ENCODE peak calls at places on chromosomes 4 and X, in nine cellular contexts. S is MM.1S, F is GM23338, V is mammary epithelial cell, O is GM23248, L is DND-41, X is hepatocyte, B is fibroblast of lung, M is A673. T is an unnamed sample.

GRCh38 chrX:104864296-104864695 is 298.3 kb downstream of the IL1RAPL2 start:
- DNase-seq in S (no peak), F (no peak), V (no peak), O (no peak), L (no peak), X (no peak), B (peak; percentile 47), M (no peak), T (peak; percentile 52)

GRCh38 chr4:73852771-73853170 is 325 bp upstream of the PF4V1 start:
- DNase-seq in S (no peak), F (no peak), V (no peak), O (no peak), L (no peak), X (no peak), B (no peak), M (no peak), T (no peak)

GRCh38 chrX:130893356-130894085 is 9.5 kb downstream of the ENOX2 start:
- DNase-seq in S (no peak), F (no peak), V (no peak), O (no peak), L (no peak), X (no peak), B (no peak), M (no peak), T (no peak)

GRCh38 chr4:1631136-1631535 is 53.0 kb downstream of the FAM53A start:
- DNase-seq in S (no peak), F (no peak), V (no peak), O (no peak), L (no peak), X (no peak), B (no peak), M (no peak), T (no peak)

GRCh38 chrX:133776072-133776471 is 209.3 kb downstream of the GPC3 start:
- DNase-seq in S (no peak), F (peak; percentile 68), V (no peak), O (no peak), L (peak; percentile 65), X (no peak), B (no peak), M (peak; percentile 44), T (peak; percentile 49)

GRCh38 chrX:56107320-56107719 is 124.8 kb upstream of the KLF8 start:
- DNase-seq in S (no peak), F (no peak), V (no peak), O (no peak), L (no peak), X (no peak), B (no peak), M (no peak), T (no peak)

GRCh38 chr4:95165926-95166524 is 382.7 kb downstream of the UNC5C start:
- DNase-seq in S (peak; percentile 50), F (peak; percentile 89), V (peak; percentile 54), O (peak; percentile 81), L (peak; percentile 66), X (peak; percentile 87), B (peak; percentile 68), M (peak; percentile 56), T (peak; percentile 72)

GRCh38 chrX:104285201-104285600 is 30.5 kb upstream of the ESX1 start:
- DNase-seq in S (no peak), F (no peak), V (no peak), O (no peak), L (no peak), X (no peak), B (peak; percentile 54), M (no peak), T (no peak)

GRCh38 chr4:1520145-1520661 is 114.0 kb upstream of the NKX1-1 start:
- DNase-seq in S (no peak), F (peak; percentile 40), V (no peak), O (no peak), L (no peak), X (no peak), B (no peak), M (no peak), T (no peak)

GRCh38 chr4:184479516-184479950 is 5.2 kb upstream of the IRF2 start:
- DNase-seq in S (no peak), F (no peak), V (no peak), O (peak; percentile 11), L (no peak), X (no peak), B (no peak), M (no peak), T (no peak)

GRCh38 chr4:156614536-156614935 is 357.1 kb downstream of the PDGFC start:
- DNase-seq in S (no peak), F (no peak), V (no peak), O (no peak), L (no peak), X (no peak), B (no peak), M (no peak), T (no peak)

GRCh38 chrX:19628006-19628575 is 112.8 kb upstream of the MAP3K15 start:
- DNase-seq in S (no peak), F (no peak), V (no peak), O (peak; percentile 10), L (no peak), X (no peak), B (peak; percentile 54), M (no peak), T (no peak)

DNA sequence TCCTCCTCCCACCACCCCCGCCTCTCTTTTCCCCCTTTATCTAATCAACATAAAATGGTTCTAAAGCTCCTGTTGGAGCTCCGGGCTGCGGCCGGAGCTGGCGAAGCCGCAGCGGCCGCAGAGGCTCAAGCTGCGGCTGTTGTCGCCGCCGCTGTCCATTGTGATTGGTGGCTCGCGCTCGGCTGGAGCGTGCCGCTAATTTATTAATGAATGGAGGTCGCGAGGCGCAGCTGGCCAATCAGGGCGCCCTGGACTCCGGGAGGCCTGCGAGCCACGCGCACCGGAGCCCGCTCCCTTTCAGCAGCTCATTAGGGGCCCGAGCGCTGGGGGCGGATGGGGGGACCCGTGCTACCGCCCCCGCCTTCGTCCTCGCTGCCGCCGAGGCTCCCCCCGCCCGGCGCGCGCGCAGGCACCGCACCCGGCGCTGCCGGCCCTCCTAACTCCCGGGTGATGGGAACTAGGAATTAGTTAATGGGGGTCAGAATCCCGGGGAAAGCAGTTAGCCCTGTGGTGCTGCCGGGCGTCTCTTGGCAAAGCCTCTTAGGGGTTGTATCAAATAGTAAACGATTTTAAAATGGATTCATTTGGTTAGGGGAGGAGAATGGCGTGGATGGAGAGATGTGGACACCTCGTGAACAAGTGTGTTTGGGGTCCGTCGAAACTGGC is 554 bp upstream of the NEUROG2 start:
- DNase-seq in S (peak; percentile 54), F (peak; percentile 85), V (no peak), O (no peak), L (no peak), X (no peak), B (no peak), M (no peak), T (no peak)
- TF ChIP-seq EZH2 in S (no peak), F (peak; percentile 83), V (no peak), O (peak; percentile 47), L (no peak), X (peak; percentile 99), B (no peak), M (peak; percentile 74), T (peak; percentile 90)

DNA sequence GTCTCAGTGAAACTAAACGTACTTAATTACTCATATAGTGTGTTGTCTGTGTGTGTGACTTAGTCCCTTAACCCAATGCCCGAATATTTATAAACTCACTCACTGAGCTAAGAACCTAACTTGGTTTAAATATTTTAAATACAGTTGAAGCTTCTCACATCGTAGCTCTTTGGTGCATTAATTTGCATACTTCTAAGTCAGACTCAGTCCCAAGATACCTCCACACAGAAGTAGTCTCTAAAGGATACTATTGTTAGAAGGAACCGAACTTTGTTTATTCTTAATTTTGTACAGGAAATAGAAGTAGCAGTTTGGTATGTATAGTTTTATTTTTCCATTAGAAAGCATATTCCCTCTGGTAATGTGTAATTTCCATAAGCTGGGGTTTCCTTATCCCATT is 54.0 kb upstream of the NKAP start:
- DNase-seq in S (peak; percentile 46), F (no peak), V (no peak), O (no peak), L (no peak), X (no peak), B (no peak), M (no peak), T (no peak)
- TF ChIP-seq EZH2 in S (no peak), F (peak; percentile 27), V (no peak), O (no peak), L (no peak), X (no peak), B (no peak), M (no peak), T (no peak)

GRCh38 chr4:187236491-187236890 is 512.8 kb upstream of the FAT1 start:
- DNase-seq in S (no peak), F (no peak), V (peak; percentile 39), O (peak; percentile 52), L (no peak), X (peak; percentile 46), B (peak; percentile 79), M (peak; percentile 4), T (peak; percentile 71)

GRCh38 chr4:187227907-187228699 is 504.4 kb upstream of the FAT1 start:
- DNase-seq in S (no peak), F (no peak), V (peak; percentile 53), O (no peak), L (no peak), X (peak; percentile 16), B (no peak), M (no peak), T (peak; percentile 58)

GRCh38 chr4:187235456-187236170 is 512.0 kb upstream of the FAT1 start:
- DNase-seq in S (no peak), F (no peak), V (no peak), O (no peak), L (no peak), X (no peak), B (peak; percentile 3), M (peak; percentile 68), T (peak; percentile 1)

GRCh38 chr4:187232796-187233195 is 509.1 kb upstream of the FAT1 start:
- DNase-seq in S (no peak), F (no peak), V (no peak), O (no peak), L (no peak), X (no peak), B (no peak), M (no peak), T (no peak)

GRCh38 chr4:187232201-187232600 is 508.5 kb upstream of the FAT1 start:
- DNase-seq in S (no peak), F (no peak), V (peak; percentile 56), O (no peak), L (no peak), X (no peak), B (no peak), M (no peak), T (no peak)
- TF ChIP-seq EZH2 in S (no peak), F (no peak), V (no peak), O (no peak), L (no peak), X (no peak), B (no peak), M (no peak), T (no peak)

DNA sequence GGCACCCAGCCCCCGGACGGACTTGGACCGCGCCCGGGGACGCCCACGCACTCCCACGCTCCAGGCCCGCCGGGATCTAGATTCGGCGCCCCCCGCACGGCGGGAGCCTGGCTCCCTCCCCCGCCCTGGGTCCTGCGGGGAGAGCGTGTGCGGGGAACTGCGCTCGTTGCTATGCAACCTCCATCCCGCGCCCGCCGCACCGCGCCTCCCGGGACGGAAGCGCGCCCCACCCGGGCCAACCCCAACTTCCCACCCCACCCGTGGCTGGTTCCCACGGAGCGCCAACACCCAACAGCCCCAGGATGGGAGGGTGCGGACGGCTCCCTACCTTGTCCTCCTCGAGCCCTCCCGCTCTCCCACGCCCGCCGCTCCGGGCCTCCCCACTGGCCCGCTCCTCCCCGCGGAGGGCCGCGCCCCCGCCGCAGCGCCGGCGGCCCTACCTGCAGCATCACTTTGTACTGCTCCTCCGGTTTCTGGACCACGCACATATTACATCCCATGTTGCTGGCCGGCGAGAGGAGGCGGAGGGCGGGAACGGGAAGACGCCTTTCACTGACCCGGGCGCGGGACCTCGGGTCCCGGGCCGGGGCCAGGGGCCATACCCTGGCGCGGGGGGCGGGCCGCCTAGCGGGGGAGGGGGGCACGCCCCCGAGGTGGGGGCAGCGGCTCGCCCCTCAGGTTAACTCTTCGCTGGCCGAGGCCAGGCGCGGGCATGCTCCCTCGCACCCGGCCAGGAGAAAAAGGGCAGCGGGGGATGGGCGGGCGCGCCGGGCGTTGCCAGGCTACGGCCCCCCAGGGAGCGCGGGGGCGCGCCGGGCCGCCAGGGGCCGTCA is at the start of gene PDZD4:
- DNase-seq in S (no peak), F (peak; percentile 53), V (no peak), O (peak; percentile 9), L (no peak), X (no peak), B (no peak), M (no peak), T (no peak)
- TF ChIP-seq EZH2 in S (no peak), F (no peak), V (peak; percentile 66), O (peak; percentile 90), L (no peak), X (peak; percentile 72), B (peak; percentile 92), M (peak; percentile 42), T (peak; percentile 88)